ENCODE peak calls at places on chromosomes 11 and 22, in six cellular contexts. One of them, this sample, is unnamed.

GRCh38 chr11:69320326-69320725 is 26.4 kb downstream of the MYEOV start:
- DNase-seq in HepG2: no peak
- DNase-seq in A549: peak; percentile 69
- DNase-seq in K562: no peak
- DNase-seq in endothelial cell of umbilical vein: no peak
- DNase-seq in HCT116: no peak
- DNase-seq in this sample: no peak

GRCh38 chr11:60370252-60370810 is 8.0 kb upstream of the MS4A7 start:
- DNase-seq in A549: no peak
- DNase-seq in HCT116: no peak
- DNase-seq in K562: no peak
- DNase-seq in endothelial cell of umbilical vein: no peak
- DNase-seq in HepG2: no peak
- DNase-seq in this sample: no peak

GRCh38 chr11:91857194-91857593 is 367.4 kb upstream of the FAT3 start:
- DNase-seq in A549: no peak
- DNase-seq in HepG2: no peak
- DNase-seq in endothelial cell of umbilical vein: no peak
- DNase-seq in HCT116: no peak
- DNase-seq in K562: no peak
- DNase-seq in this sample: no peak

GRCh38 chr11:68008381-68009337 is 1.5 kb upstream of the ALDH3B1 start:
- DNase-seq in K562: no peak
- DNase-seq in endothelial cell of umbilical vein: no peak
- DNase-seq in HCT116: no peak
- DNase-seq in A549: no peak
- DNase-seq in HepG2: no peak
- DNase-seq in this sample: peak; percentile 73

GRCh38 chr11:69356703-69357457 is 62.9 kb downstream of the MYEOV start:
- DNase-seq in HCT116: no peak
- DNase-seq in endothelial cell of umbilical vein: no peak
- DNase-seq in HepG2: no peak
- DNase-seq in A549: no peak
- DNase-seq in K562: no peak
- DNase-seq in this sample: no peak

GRCh38 chr11:46285173-46285572 is 7.7 kb downstream of the CREB3L1 start:
- DNase-seq in A549: no peak
- DNase-seq in HCT116: no peak
- DNase-seq in K562: no peak
- DNase-seq in HepG2: no peak
- DNase-seq in endothelial cell of umbilical vein: no peak
- DNase-seq in this sample: no peak

GRCh38 chr22:16949561-16949960 is 58.5 kb downstream of the GAB4 start:
- DNase-seq in A549: no peak
- DNase-seq in endothelial cell of umbilical vein: no peak
- DNase-seq in HepG2: no peak
- DNase-seq in HCT116: peak; percentile 29
- DNase-seq in K562: no peak
- DNase-seq in this sample: no peak

GRCh38 chr11:46338636-46338987 is 8.7 kb upstream of the DGKZ start:
- DNase-seq in A549: no peak
- DNase-seq in HCT116: no peak
- DNase-seq in endothelial cell of umbilical vein: no peak
- DNase-seq in K562: no peak
- DNase-seq in HepG2: no peak
- DNase-seq in this sample: no peak

GRCh38 chr11:12056112-12056511 is 47.7 kb upstream of the DKK3 start:
- DNase-seq in HepG2: no peak
- DNase-seq in K562: no peak
- DNase-seq in A549: no peak
- DNase-seq in HCT116: no peak
- DNase-seq in endothelial cell of umbilical vein: no peak
- DNase-seq in this sample: no peak

GRCh38 chr22:37018086-37018814 is 997 bp downstream of the TST start:
- DNase-seq in HepG2: no peak
- DNase-seq in HCT116: no peak
- DNase-seq in A549: no peak
- DNase-seq in endothelial cell of umbilical vein: no peak
- DNase-seq in K562: no peak
- DNase-seq in this sample: no peak

GRCh38 chr22:36002861-36003260 is 25.8 kb downstream of the RBFOX2 start:
- DNase-seq in K562: peak; percentile 23
- DNase-seq in HepG2: no peak
- DNase-seq in HCT116: no peak
- DNase-seq in endothelial cell of umbilical vein: no peak
- DNase-seq in A549: no peak
- DNase-seq in this sample: no peak

GRCh38 chr22:35630891-35631290 is 13.8 kb upstream of the MB start:
- DNase-seq in HepG2: no peak
- DNase-seq in K562: no peak
- DNase-seq in endothelial cell of umbilical vein: no peak
- DNase-seq in HCT116: no peak
- DNase-seq in A549: no peak
- DNase-seq in this sample: no peak

GRCh38 chr11:101745756-101746155 is 161.9 kb upstream of the TRPC6 start:
- DNase-seq in HCT116: no peak
- DNase-seq in K562: no peak
- DNase-seq in endothelial cell of umbilical vein: no peak
- DNase-seq in A549: no peak
- DNase-seq in HepG2: no peak
- DNase-seq in this sample: no peak

GRCh38 chr22:48585916-48586798 is 1241.5 kb downstream of the BRD1 start:
- DNase-seq in HCT116: no peak
- DNase-seq in HepG2: no peak
- DNase-seq in A549: no peak
- DNase-seq in endothelial cell of umbilical vein: no peak
- DNase-seq in K562: no peak
- DNase-seq in this sample: no peak

GRCh38 chr22:19886605-19887250 is 32.1 kb upstream of the GNB1L start:
- DNase-seq in endothelial cell of umbilical vein: peak; percentile 78
- DNase-seq in K562: no peak
- DNase-seq in A549: no peak
- DNase-seq in HCT116: no peak
- DNase-seq in HepG2: no peak
- DNase-seq in this sample: peak; percentile 93

GRCh38 chr11:83778598-83778997 is 492.4 kb upstream of the CCDC90B start:
- DNase-seq in HCT116: no peak
- DNase-seq in A549: no peak
- DNase-seq in endothelial cell of umbilical vein: no peak
- DNase-seq in K562: no peak
- DNase-seq in HepG2: no peak
- DNase-seq in this sample: no peak

GRCh38 chr22:19448739-19449421 is 1.4 kb upstream of the C22orf39 start:
- DNase-seq in K562: no peak
- DNase-seq in HepG2: no peak
- DNase-seq in endothelial cell of umbilical vein: no peak
- DNase-seq in A549: no peak
- DNase-seq in HCT116: no peak
- DNase-seq in this sample: no peak

GRCh38 chr22:43515902-43516301 is 104.1 kb downstream of the MPPED1 start:
- DNase-seq in A549: no peak
- DNase-seq in K562: no peak
- DNase-seq in endothelial cell of umbilical vein: no peak
- DNase-seq in HCT116: no peak
- DNase-seq in HepG2: no peak
- DNase-seq in this sample: no peak

GRCh38 chr22:41021039-41021654 is 70.0 kb downstream of the RBX1 start:
- DNase-seq in K562: no peak
- DNase-seq in HepG2: no peak
- DNase-seq in HCT116: no peak
- DNase-seq in endothelial cell of umbilical vein: no peak
- DNase-seq in A549: no peak
- DNase-seq in this sample: peak; percentile 16

GRCh38 chr11:9314291-9315077 is at the start of gene TMEM41B:
- DNase-seq in HCT116: peak; percentile 97
- DNase-seq in HepG2: peak; percentile 99
- DNase-seq in endothelial cell of umbilical vein: peak; percentile 98
- DNase-seq in A549: peak; percentile 99
- DNase-seq in K562: peak; percentile 99
- DNase-seq in this sample: peak; percentile 99
- TF ChIP-seq POLR2A in HCT116: peak; percentile 71
- TF ChIP-seq POLR2A in HepG2: peak; percentile 90
- TF ChIP-seq POLR2A in endothelial cell of umbilical vein: peak; percentile 80
- TF ChIP-seq POLR2A in A549: peak; percentile 84
- TF ChIP-seq POLR2A in K562: peak; percentile 94
- TF ChIP-seq POLR2A in this sample: peak; percentile 72

GRCh38 chr11:9656864-9657263 is 7.0 kb upstream of the SWAP70 start:
- DNase-seq in K562: no peak
- DNase-seq in endothelial cell of umbilical vein: peak; percentile 35
- DNase-seq in HepG2: no peak
- DNase-seq in HCT116: no peak
- DNase-seq in A549: no peak
- DNase-seq in this sample: no peak

GRCh38 chr11:9657531-9657930 is 6.3 kb upstream of the SWAP70 start:
- DNase-seq in endothelial cell of umbilical vein: no peak
- DNase-seq in HepG2: no peak
- DNase-seq in K562: no peak
- DNase-seq in HCT116: no peak
- DNase-seq in A549: no peak
- DNase-seq in this sample: no peak

GRCh38 chr11:9653871-9654270 is 10.0 kb upstream of the SWAP70 start:
- DNase-seq in A549: no peak
- DNase-seq in K562: no peak
- DNase-seq in HepG2: no peak
- DNase-seq in endothelial cell of umbilical vein: no peak
- DNase-seq in HCT116: no peak
- DNase-seq in this sample: no peak

GRCh38 chr11:9651481-9651880 is 12.4 kb upstream of the SWAP70 start:
- DNase-seq in HepG2: no peak
- DNase-seq in HCT116: no peak
- DNase-seq in endothelial cell of umbilical vein: no peak
- DNase-seq in A549: no peak
- DNase-seq in K562: no peak
- DNase-seq in this sample: no peak

GRCh38 chr11:9651899-9652748 is 11.8 kb upstream of the SWAP70 start:
- DNase-seq in K562: peak; percentile 60
- DNase-seq in HCT116: no peak
- DNase-seq in HepG2: no peak
- DNase-seq in A549: no peak
- DNase-seq in endothelial cell of umbilical vein: peak; percentile 84
- DNase-seq in this sample: peak; percentile 52
- TF ChIP-seq MAX in K562: no peak
- TF ChIP-seq MAX in HCT116: no peak
- TF ChIP-seq MAX in HepG2: no peak
- TF ChIP-seq MAX in A549: no peak
- TF ChIP-seq MAX in endothelial cell of umbilical vein: no peak
- TF ChIP-seq MAX in this sample: peak; percentile 46

DNA sequence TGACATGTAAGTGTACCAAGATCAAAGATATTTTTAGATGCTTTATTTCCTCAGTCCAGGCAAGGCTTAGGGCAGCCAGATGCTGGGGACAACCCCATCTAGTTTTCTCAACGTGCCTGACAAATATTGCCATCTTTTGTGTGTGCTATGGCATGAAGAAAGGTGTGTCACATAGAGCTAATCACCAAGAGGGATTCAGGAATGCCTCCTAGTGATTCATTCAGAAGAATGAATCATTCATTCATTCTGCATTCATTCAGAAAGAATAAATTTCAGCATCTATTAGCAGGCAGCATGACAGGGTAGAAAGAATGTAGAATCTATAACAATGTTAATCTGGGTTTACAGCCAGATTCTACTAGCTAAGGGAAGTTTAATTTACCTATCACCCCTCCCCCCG is 75.4 kb upstream of the LRRC4C start:
- DNase-seq in K562: no peak
- DNase-seq in HCT116: no peak
- DNase-seq in A549: no peak
- DNase-seq in endothelial cell of umbilical vein: no peak
- DNase-seq in HepG2: no peak
- DNase-seq in this sample: no peak
- TF ChIP-seq CTCF in K562: no peak
- TF ChIP-seq CTCF in HCT116: no peak
- TF ChIP-seq CTCF in A549: no peak
- TF ChIP-seq CTCF in endothelial cell of umbilical vein: no peak
- TF ChIP-seq CTCF in HepG2: no peak
- TF ChIP-seq CTCF in this sample: no peak

DNA sequence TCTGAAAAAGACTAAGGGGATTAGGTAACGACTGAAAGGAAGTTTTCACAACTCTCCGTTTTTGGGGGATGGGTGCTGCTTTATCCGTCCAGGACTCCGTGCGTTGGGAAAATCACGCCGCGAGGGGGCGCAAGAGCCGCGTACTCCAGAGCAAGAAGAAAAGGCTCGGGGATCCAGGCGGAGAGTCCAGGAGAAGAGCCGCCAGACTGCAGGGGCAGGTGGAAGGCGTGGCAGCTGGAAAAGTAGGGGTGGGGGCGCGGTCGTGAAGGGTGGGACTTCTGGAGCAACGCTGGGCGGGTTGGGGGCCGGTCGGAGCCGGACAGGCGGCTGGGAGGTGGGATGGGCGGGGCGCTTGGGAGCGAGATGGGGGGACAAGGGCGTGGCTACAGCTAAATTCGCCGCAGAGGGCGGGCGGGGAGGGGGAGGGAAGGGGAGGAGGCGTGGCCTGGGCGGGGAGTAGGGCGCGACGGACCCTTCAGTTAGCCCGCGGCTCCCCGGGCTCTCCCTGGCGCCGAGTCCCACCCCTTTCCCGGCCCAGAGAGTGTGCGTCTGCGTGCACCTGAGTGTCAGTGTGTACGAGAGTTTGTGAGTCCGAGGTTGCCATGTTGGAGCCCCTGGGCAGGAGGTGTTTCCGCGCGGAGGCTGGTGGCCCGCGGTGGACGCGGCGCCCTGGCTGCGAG is 613 bp upstream of the ARHGEF17 start:
- DNase-seq in K562: peak; percentile 94
- DNase-seq in HepG2: peak; percentile 95
- DNase-seq in HCT116: peak; percentile 95
- DNase-seq in endothelial cell of umbilical vein: peak; percentile 99
- DNase-seq in A549: peak; percentile 98
- DNase-seq in this sample: peak; percentile 99
- TF ChIP-seq POLR2A in K562: no peak
- TF ChIP-seq POLR2A in HepG2: no peak
- TF ChIP-seq POLR2A in HCT116: peak; percentile 40
- TF ChIP-seq POLR2A in endothelial cell of umbilical vein: peak; percentile 54
- TF ChIP-seq POLR2A in A549: peak; percentile 59
- TF ChIP-seq POLR2A in this sample: peak; percentile 74

GRCh38 chr11:114160884-114161283 is 101.4 kb downstream of the ZBTB16 start:
- DNase-seq in A549: no peak
- DNase-seq in K562: no peak
- DNase-seq in HCT116: no peak
- DNase-seq in endothelial cell of umbilical vein: no peak
- DNase-seq in HepG2: no peak
- DNase-seq in this sample: no peak

GRCh38 chr11:114158886-114159285 is 99.4 kb downstream of the ZBTB16 start:
- DNase-seq in K562: no peak
- DNase-seq in HepG2: no peak
- DNase-seq in HCT116: no peak
- DNase-seq in endothelial cell of umbilical vein: no peak
- DNase-seq in A549: no peak
- DNase-seq in this sample: no peak

GRCh38 chr11:114159802-114160588 is 100.5 kb downstream of the ZBTB16 start:
- DNase-seq in endothelial cell of umbilical vein: peak; percentile 99
- DNase-seq in A549: peak; percentile 18
- DNase-seq in HCT116: peak; percentile 68
- DNase-seq in K562: peak; percentile 98
- DNase-seq in HepG2: peak; percentile 80
- DNase-seq in this sample: peak; percentile 76

GRCh38 chr11:114157476-114158050 is 98.1 kb downstream of the ZBTB16 start:
- DNase-seq in A549: no peak
- DNase-seq in HCT116: no peak
- DNase-seq in K562: no peak
- DNase-seq in endothelial cell of umbilical vein: no peak
- DNase-seq in HepG2: no peak
- DNase-seq in this sample: no peak

GRCh38 chr11:114159320-114159719 is 99.8 kb downstream of the ZBTB16 start:
- DNase-seq in A549: no peak
- DNase-seq in HepG2: no peak
- DNase-seq in K562: no peak
- DNase-seq in endothelial cell of umbilical vein: peak; percentile 64
- DNase-seq in HCT116: no peak
- DNase-seq in this sample: no peak
- TF ChIP-seq MAX in A549: no peak
- TF ChIP-seq MAX in HepG2: no peak
- TF ChIP-seq MAX in K562: no peak
- TF ChIP-seq MAX in endothelial cell of umbilical vein: no peak
- TF ChIP-seq MAX in HCT116: no peak
- TF ChIP-seq MAX in this sample: no peak

This sample was measured in NB4.